ENCODE peak calls at places on chromosomes 16 and 17, in nine cellular contexts. J is psoas muscle, L is lung, E is transverse colon, H is WERI-Rb-1, M is lower lobe of right lung, R is endodermal cell, W is Peyer's patch, K is A549. A is an unnamed sample.
A peak's percentile ranks its signal among the peaks of the same experiment; 100 is the strongest.

GRCh38 chr17:34633351-34633750 is 54.0 kb downstream of the TMEM132E start:
- DNase-seq in W (peak; percentile 40), J (no peak), H (no peak), M (peak; percentile 44), E (no peak), R (peak; percentile 90), K (no peak), L (no peak), A (no peak)

GRCh38 chr16:52528393-52529080 is 18.4 kb downstream of the TOX3 start:
- DNase-seq in J (no peak), H (no peak), R (no peak), W (no peak), M (peak; percentile 82), K (no peak), E (no peak), L (peak; percentile 79), A (no peak)

GRCh38 chr17:57995076-57995956 is 7.3 kb upstream of the VEZF1 start:
- DNase-seq in K (peak; percentile 87), L (peak; percentile 58), R (peak; percentile 91), M (no peak), E (peak; percentile 66), H (peak; percentile 84), W (peak; percentile 62), J (peak; percentile 61), A (peak; percentile 31)

GRCh38 chr16:69123894-69124293 is 8.5 kb downstream of the CHTF8 start:
- DNase-seq in L (no peak), H (peak; percentile 64), R (peak; percentile 73), E (peak; percentile 60), M (no peak), J (no peak), W (no peak), K (peak; percentile 78), A (peak; percentile 56)

GRCh38 chr16:27718767-27719445 is 169.0 kb downstream of the KATNIP start:
- DNase-seq in R (no peak), E (no peak), H (no peak), W (peak; percentile 40), L (no peak), K (no peak), J (no peak), M (no peak), A (no peak)

GRCh38 chr16:24151482-24151939 is 104.6 kb upstream of the CACNG3 start:
- DNase-seq in M (no peak), E (no peak), J (no peak), H (no peak), L (peak; percentile 29), W (no peak), R (no peak), K (no peak), A (peak; percentile 19)

GRCh38 chr17:76997981-76998531 is 129.9 kb downstream of the MGAT5B start:
- DNase-seq in L (no peak), R (no peak), K (no peak), H (no peak), M (no peak), W (no peak), J (no peak), E (peak; percentile 11), A (peak; percentile 34)

GRCh38 chr17:68461589-68461988 is 4.3 kb upstream of the WIPI1 start:
- DNase-seq in L (no peak), E (peak; percentile 38), R (peak; percentile 67), M (no peak), K (no peak), H (no peak), J (peak; percentile 57), W (no peak), A (no peak)

GRCh38 chr17:19376799-19377198 is 1.5 kb upstream of the MAPK7 start:
- DNase-seq in E (no peak), H (no peak), M (no peak), J (no peak), K (no peak), W (no peak), L (no peak), R (peak; percentile 34), A (no peak)

GRCh38 chr17:10521949-10522348 is 3.6 kb upstream of the MYH1 start:
- DNase-seq in J (no peak), E (no peak), M (no peak), L (no peak), K (no peak), H (no peak), W (no peak), R (no peak), A (no peak)

GRCh38 chr17:6492892-6493674 is 48.8 kb downstream of the PIMREG start:
- DNase-seq in K (peak; percentile 41), M (no peak), W (peak; percentile 12), L (no peak), E (no peak), H (no peak), R (peak; percentile 82), J (no peak), A (no peak)

GRCh38 chr16:71762186-71762585 is 37.7 kb upstream of the PHLPP2 start:
- DNase-seq in E (no peak), R (no peak), L (no peak), K (no peak), M (no peak), J (no peak), W (no peak), H (no peak), A (no peak)

GRCh38 chr16:60731329-60731728 is 1304.9 kb downstream of the CDH8 start:
- DNase-seq in H (no peak), M (no peak), L (no peak), R (no peak), J (no peak), K (no peak), E (no peak), W (no peak), A (no peak)

DNA sequence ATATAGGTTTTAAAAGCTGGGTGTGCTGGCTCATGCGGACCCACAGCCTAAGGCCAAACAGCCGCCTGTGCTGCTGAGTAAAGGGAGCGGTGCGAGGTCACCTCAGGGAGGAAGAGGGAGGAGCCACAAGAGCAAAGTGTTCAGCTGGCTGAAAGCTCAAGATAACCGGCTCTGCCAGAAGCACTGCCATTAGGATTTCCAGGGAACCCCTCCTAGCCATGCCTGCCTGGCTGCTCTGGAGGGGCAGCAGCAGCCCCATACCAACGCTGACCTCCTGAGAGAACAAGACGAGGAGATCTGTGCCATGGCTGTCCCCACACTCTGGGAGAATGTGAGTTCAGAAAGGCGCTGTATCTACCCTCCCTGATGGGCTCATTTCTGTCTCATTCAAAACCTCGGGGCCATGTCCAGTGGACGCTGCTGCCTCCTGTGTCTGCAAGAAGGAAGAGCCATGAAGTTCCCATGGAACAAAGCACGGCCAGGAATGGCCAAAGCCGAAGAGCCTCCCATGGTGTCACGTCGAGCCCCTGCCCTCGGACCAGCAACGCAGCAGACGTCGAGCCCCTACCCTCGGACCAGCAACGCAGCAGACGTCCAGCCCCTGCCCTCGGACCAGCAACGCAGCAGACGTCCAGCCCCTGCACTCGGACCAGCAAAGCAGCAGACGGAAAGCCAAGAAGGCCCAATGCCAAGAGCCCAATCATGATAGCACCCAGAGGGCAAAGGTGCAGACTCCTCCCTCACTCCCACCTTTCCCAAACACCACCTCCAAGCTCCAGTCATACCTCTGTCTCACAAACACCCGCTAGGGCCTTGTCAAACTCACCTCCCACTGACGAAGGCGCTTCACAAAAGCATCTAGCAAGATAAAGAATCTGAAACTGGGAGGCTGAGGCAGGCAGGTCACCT is 107.0 kb downstream of the ANKRD11 start:
- DNase-seq in L (peak; percentile 62), H (peak; percentile 36), K (peak; percentile 34), R (peak; percentile 81), J (no peak), W (peak; percentile 76), E (peak; percentile 74), M (peak; percentile 64), A (no peak)
- TF ChIP-seq CTCF in L (no peak), H (peak; percentile 19), K (no peak), R (peak; percentile 35), J (no peak), W (no peak), E (no peak), M (no peak), A (no peak)

GRCh38 chr16:4924593-4925378 is 12.2 kb downstream of the PPL start:
- DNase-seq in W (peak; percentile 76), H (no peak), L (peak; percentile 89), M (peak; percentile 85), R (peak; percentile 82), K (no peak), E (peak; percentile 25), J (no peak), A (no peak)

GRCh38 chr16:4926928-4927327 is 10.0 kb downstream of the PPL start:
- DNase-seq in H (no peak), E (no peak), R (no peak), J (no peak), M (no peak), W (no peak), L (no peak), K (no peak), A (no peak)

GRCh38 chr16:4923853-4924252 is 13.1 kb downstream of the PPL start:
- DNase-seq in J (no peak), H (no peak), M (no peak), K (no peak), E (no peak), R (no peak), W (no peak), L (no peak), A (no peak)

GRCh38 chr16:4927661-4928060 is 9.3 kb downstream of the PPL start:
- DNase-seq in E (no peak), H (no peak), W (no peak), J (no peak), L (no peak), M (no peak), K (no peak), R (no peak), A (no peak)

GRCh38 chr16:4925791-4926190 is 11.2 kb downstream of the PPL start:
- DNase-seq in H (no peak), M (no peak), K (no peak), J (no peak), W (no peak), L (no peak), E (no peak), R (no peak), A (no peak)
- H3K27ac ChIP-seq in H (no peak overlapping the region), M (peak overlapping the region; percentile 69), K (no peak overlapping the region), J (no peak overlapping the region), W (no peak overlapping the region), L (no peak overlapping the region), E (no peak overlapping the region), R (no peak overlapping the region), A (no peak overlapping the region)

GRCh38 chr16:83954577-83955016 is 1.6 kb downstream of the OSGIN1 start:
- DNase-seq in L (peak; percentile 79), M (peak; percentile 77), W (peak; percentile 78), J (peak; percentile 59), E (peak; percentile 74), K (peak; percentile 61), R (peak; percentile 84), H (no peak), A (no peak)
- TF ChIP-seq CTCF in L (no peak), M (no peak), W (peak; percentile 24), J (no peak), E (no peak), K (no peak), R (no peak), H (no peak), A (no peak)

DNA sequence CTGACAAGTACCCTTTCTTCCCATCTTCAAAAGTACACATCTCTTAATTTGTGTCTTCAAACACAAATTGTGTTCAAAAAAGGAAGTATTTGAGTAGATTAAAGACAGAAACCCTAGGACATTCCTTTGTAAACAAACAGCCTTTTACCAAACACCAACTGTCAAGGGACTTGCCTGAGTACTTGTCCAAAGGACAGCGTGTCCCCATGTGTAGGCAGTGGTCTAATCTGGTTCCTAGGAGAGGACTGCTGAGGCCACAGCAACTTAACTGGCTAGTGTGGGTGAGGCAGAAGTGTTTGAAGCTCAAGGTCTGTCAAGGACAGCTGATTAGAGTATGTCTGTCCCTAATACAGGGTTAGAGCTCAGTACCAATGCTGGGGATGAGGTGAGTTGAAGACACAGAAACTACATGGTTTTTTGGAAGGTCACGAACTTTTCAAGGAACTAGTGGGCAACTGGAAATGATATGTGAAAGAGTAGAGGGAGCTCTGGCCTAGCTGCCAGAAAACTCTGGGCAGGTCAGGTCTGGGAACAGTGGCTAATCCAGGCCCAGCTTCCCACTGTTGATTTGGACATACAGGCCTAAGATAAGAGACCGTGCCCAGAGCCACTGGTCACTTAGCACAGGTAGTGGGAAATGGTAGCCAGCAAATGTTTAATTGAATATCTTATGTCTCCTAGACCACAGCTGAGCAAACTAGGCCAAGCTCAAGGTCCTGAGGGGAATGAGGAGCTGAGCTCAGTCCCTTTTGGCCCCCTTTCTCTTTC is 10.1 kb downstream of the HMOX2 start:
- DNase-seq in M (no peak), L (no peak), J (no peak), H (peak; percentile 55), R (no peak), W (no peak), E (no peak), K (no peak), A (no peak)
- H3K27ac ChIP-seq in M (peak overlapping the region; percentile 61), L (peak overlapping the region; percentile 97), J (no peak overlapping the region), H (peak overlapping the region; percentile 40), R (no peak overlapping the region), W (peak overlapping the region; percentile 25), E (peak overlapping the region; percentile 22), K (peak overlapping the region; percentile 7), A (peak overlapping the region; percentile 23)